ENCODE peak calls at places on chromosomes 16 and 17, in seven cellular contexts. R, T, U, H, N, L and O are unnamed samples.

GRCh38 chr17:3032258-3033247 is 30.9 kb downstream of the OR1D5 start:
- DNase-seq in R (no peak), T (no peak), U (peak), H (no peak), N (no peak), L (no peak), O (no peak)

GRCh38 chr17:74210191-74211140 is 2.9 kb upstream of the TTYH2 start:
- DNase-seq in R (peak), T (peak), U (peak), H (no peak), N (peak), L (peak), O (peak)

GRCh38 chr16:68951991-68952877 is 108.9 kb downstream of the TANGO6 start:
- DNase-seq in R (no peak), T (peak), U (no peak), H (no peak), N (peak), L (no peak), O (no peak)

GRCh38 chr16:72926671-72927070 is 121.3 kb downstream of the ZFHX3 start:
- DNase-seq in R (no peak), T (no peak), U (no peak), H (no peak), N (peak), L (no peak), O (no peak)

GRCh38 chr16:66619036-66619435 is 14.5 kb downstream of the CMTM3 start:
- DNase-seq in R (no peak), T (peak), U (no peak), H (no peak), N (peak), L (no peak), O (no peak)

GRCh38 chr16:4318171-4318910 is 2.5 kb downstream of the GLIS2 start:
- DNase-seq in R (no peak), T (no peak), U (no peak), H (no peak), N (no peak), L (no peak), O (no peak)

GRCh38 chr16:85164838-85165516 is 52.7 kb upstream of the CIBAR2 start:
- DNase-seq in R (peak), T (peak), U (no peak), H (no peak), N (no peak), L (no peak), O (no peak)

GRCh38 chr17:58591455-58591854 is 77.0 kb upstream of the MTMR4 start:
- DNase-seq in R (no peak), T (no peak), U (no peak), H (no peak), N (peak), L (no peak), O (no peak)

GRCh38 chr16:14179116-14179515 is 108.0 kb downstream of the MRTFB start:
- DNase-seq in R (no peak), T (no peak), U (no peak), H (no peak), N (peak), L (no peak), O (no peak)

GRCh38 chr16:46947900-46948547 is 25.4 kb downstream of the DNAJA2 start:
- DNase-seq in R (no peak), T (peak), U (no peak), H (no peak), N (peak), L (peak), O (peak)

GRCh38 chr17:50559674-50560184 is 786 bp upstream of the CACNA1G start:
- DNase-seq in R (no peak), T (peak), U (peak), H (no peak), N (peak), L (peak), O (peak)

GRCh38 chr17:14670861-14671260 is 370.0 kb downstream of the HS3ST3B1 start:
- DNase-seq in R (no peak), T (no peak), U (no peak), H (no peak), N (peak), L (no peak), O (no peak)

GRCh38 chr16:86578499-86579267 is at the start of gene FOXL1:
- DNase-seq in R (no peak), T (peak), U (peak), H (peak), N (peak), L (no peak), O (no peak)

GRCh38 chr17:4899341-4900230 is at the start of gene C17orf107:
- DNase-seq in R (peak), T (peak), U (peak), H (peak), N (peak), L (peak), O (peak)

GRCh38 chr17:74990581-74991105 is 3.2 kb downstream of the CDR2L start:
- DNase-seq in R (no peak), T (no peak), U (no peak), H (no peak), N (no peak), L (no peak), O (no peak)

GRCh38 chr17:7432296-7432695 is 2.9 kb upstream of the TMEM102 start:
- DNase-seq in R (no peak), T (no peak), U (no peak), H (no peak), N (no peak), L (no peak), O (no peak)

GRCh38 chr17:83186226-83186625 is 106.8 kb downstream of the METRNL start:
- DNase-seq in R (no peak), T (no peak), U (peak), H (no peak), N (no peak), L (no peak), O (no peak)

GRCh38 chr16:67372664-67373063 is 20.6 kb downstream of the TPPP3 start:
- DNase-seq in R (no peak), T (peak), U (no peak), H (no peak), N (peak), L (no peak), O (no peak)

GRCh38 chr17:82458885-82459424 is 414 bp downstream of the NARF start:
- DNase-seq in R (no peak), T (peak), U (no peak), H (no peak), N (peak), L (peak), O (no peak)

GRCh38 chr16:89155184-89155679 is 16.3 kb upstream of the CDH15 start:
- DNase-seq in R (peak), T (peak), U (no peak), H (peak), N (peak), L (no peak), O (no peak)

GRCh38 chr16:19086322-19087199 is 19.1 kb downstream of the COQ7 start:
- DNase-seq in R (peak), T (peak), U (peak), H (peak), N (peak), L (peak), O (peak)

GRCh38 chr17:58279016-58279671 is 1.6 kb downstream of the MPO start:
- DNase-seq in R (peak), T (peak), U (no peak), H (no peak), N (peak), L (no peak), O (no peak)

GRCh38 chr17:55737976-55738501 is 12.8 kb upstream of the PCTP start:
- DNase-seq in R (no peak), T (no peak), U (no peak), H (no peak), N (no peak), L (no peak), O (no peak)

GRCh38 chr16:50671644-50672260 is 9.4 kb downstream of the SNX20 start:
- DNase-seq in R (no peak), T (no peak), U (no peak), H (no peak), N (peak), L (peak), O (no peak)
- TF ChIP-seq CTCF in R (peak), T (peak), U (peak), H (peak), N (peak), L (peak), O (peak)

GRCh38 chr17:41822216-41823140 is 9.7 kb downstream of the FKBP10 start:
- DNase-seq in R (no peak), T (no peak), U (no peak), H (no peak), N (no peak), L (no peak), O (no peak)

GRCh38 chr17:41825175-41825845 is 10.7 kb downstream of the NT5C3B start:
- DNase-seq in R (no peak), T (no peak), U (no peak), H (no peak), N (no peak), L (no peak), O (no peak)

GRCh38 chr17:41823580-41823979 is 10.8 kb downstream of the FKBP10 start:
- DNase-seq in R (no peak), T (no peak), U (no peak), H (no peak), N (no peak), L (no peak), O (no peak)

GRCh38 chr17:41824086-41824485 is 11.3 kb downstream of the FKBP10 start:
- DNase-seq in R (no peak), T (peak), U (no peak), H (no peak), N (no peak), L (no peak), O (no peak)

DNA sequence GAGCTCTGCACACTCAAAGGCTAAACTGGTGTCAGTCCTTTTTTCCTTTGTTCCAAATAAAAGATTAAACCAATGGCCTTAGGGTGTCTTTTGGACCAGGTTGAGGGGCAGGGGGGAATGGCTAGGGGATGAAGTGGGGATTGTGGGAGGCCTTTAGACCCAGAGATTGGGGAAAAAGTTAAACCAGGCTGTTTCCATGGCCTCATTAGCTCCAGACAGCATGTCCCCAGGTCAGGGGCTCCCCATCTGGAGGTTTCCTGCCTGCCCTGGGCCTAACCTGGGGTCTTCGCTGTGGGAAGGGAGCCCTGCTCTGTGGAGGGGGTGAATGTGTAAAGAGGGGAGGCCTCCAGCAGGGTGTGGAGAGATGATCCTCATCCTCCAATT is 10.3 kb downstream of the FKBP10 start:
- DNase-seq in R (no peak), T (no peak), U (no peak), H (no peak), N (no peak), L (no peak), O (no peak)
- TF ChIP-seq CTCF in R (no peak), T (no peak), U (no peak), H (no peak), N (no peak), L (no peak), O (no peak)

DNA sequence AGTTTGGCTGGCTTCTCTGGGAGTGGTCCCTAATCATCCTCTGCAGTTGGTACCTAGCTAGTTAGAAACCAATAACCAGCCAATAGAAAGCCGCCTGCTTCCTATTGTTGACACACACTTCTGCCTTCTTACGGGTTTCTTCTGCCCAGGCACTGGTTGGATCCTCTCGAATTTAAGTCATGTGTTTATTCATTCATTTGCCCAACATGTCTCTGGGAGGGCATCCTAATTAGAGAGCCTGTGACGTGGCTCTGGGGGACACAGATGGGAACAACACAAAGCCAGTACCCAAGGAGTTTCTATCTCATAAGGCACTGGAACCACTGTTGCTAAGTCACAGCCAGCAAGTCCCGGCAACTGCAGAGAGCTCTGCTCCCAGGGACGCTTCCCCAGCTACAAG is 300.7 kb upstream of the TNRC6C start:
- DNase-seq in R (no peak), T (no peak), U (no peak), H (no peak), N (no peak), L (no peak), O (no peak)
- TF ChIP-seq CTCF in R (no peak), T (no peak), U (no peak), H (no peak), N (no peak), L (no peak), O (no peak)

DNA sequence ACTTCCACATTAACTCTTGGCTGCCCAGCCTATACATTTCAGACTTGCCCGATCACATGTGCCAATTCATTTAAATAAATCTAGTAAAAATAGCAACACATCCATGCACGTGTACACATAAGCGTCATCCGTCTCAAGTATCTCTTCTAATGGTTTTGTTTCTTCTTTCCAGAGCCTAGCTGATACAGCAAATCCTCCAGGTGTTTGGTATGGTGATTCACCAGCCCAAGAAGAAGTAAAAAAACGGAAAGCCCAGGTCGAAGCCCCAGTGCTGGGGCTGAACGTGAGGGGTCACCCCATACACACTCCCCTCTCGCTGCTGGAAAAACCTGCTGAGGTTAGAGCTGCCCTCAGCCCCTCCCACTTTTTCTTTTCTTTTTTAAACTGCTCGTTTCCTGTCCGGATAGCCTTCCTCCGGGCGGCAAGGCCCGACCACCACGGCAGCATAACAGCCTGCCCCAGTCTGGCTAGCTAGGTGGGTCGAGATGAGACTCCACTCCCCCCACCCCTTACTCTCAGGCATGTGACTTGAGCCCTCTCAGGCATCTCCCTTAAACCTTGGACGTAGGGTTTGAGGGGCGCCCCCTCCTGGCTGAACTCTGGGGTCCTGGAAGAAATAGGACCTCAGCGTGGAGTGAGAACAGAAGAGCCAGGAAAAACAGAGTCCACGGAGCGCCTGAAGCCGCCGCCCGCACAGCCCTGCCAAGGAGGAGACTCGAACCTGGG is 13.9 kb upstream of the OR1F1 start:
- DNase-seq in R (no peak), T (no peak), U (peak), H (no peak), N (no peak), L (peak), O (peak)
- TF ChIP-seq CTCF in R (no peak), T (peak), U (peak), H (peak), N (peak), L (peak), O (peak)